ENCODE peak calls at places on chromosomes 16 and 17, in ten cellular contexts. K, W, S, V, T, D, X, E, N and L are unnamed samples.
A peak's percentile ranks its signal among the peaks of the same experiment; 100 is the strongest.

GRCh38 chr17:39665642-39666221 is 583 bp downstream of the TCAP start:
- DNase-seq in E (no peak), S (peak; percentile 23), X (peak; percentile 36), N (no peak), K (no peak), W (no peak), D (peak; percentile 62), T (no peak), V (no peak), L (no peak)

GRCh38 chr16:65154321-65154720 is 32.5 kb upstream of the CDH11 start:
- DNase-seq in N (no peak), E (no peak), X (no peak), D (no peak), T (no peak), V (no peak), K (peak; percentile 56), W (no peak), S (peak; percentile 6), L (no peak)

GRCh38 chr17:62968445-62968923 is 2.4 kb downstream of the TANC2 start:
- DNase-seq in N (peak; percentile 55), V (peak; percentile 40), W (no peak), S (peak; percentile 93), T (peak; percentile 93), X (peak; percentile 89), D (peak; percentile 93), E (peak; percentile 90), K (peak; percentile 78), L (peak; percentile 42)

GRCh38 chr16:29662729-29663019 is 373 bp upstream of the SPN start:
- DNase-seq in E (no peak), N (no peak), T (no peak), K (no peak), W (no peak), V (no peak), D (no peak), X (no peak), S (no peak), L (no peak)

GRCh38 chr16:27795992-27796614 is 246.2 kb downstream of the KATNIP start:
- DNase-seq in V (no peak), T (peak; percentile 45), S (peak; percentile 64), D (peak; percentile 28), K (no peak), N (peak; percentile 36), E (peak; percentile 11), X (peak; percentile 51), W (no peak), L (peak; percentile 28)

GRCh38 chr16:14963281-14964173 is 11.3 kb upstream of the PDXDC1 start:
- DNase-seq in K (no peak), X (no peak), D (no peak), N (no peak), T (no peak), S (no peak), W (no peak), V (no peak), E (no peak), L (no peak)

GRCh38 chr17:62652251-62653001 is 25.0 kb downstream of the MRC2 start:
- DNase-seq in X (peak; percentile 65), T (peak; percentile 64), D (no peak), N (peak; percentile 76), E (peak; percentile 85), V (no peak), K (no peak), S (peak; percentile 87), W (peak; percentile 89), L (peak; percentile 67)

GRCh38 chr17:27535975-27536374 is 79.7 kb downstream of the KSR1 start:
- DNase-seq in X (no peak), K (no peak), D (no peak), W (no peak), S (no peak), N (no peak), T (no peak), E (peak; percentile 37), V (no peak), L (peak; percentile 59)

GRCh38 chr17:34146440-34147043 is 108.5 kb upstream of the CCL2 start:
- DNase-seq in D (peak; percentile 61), E (no peak), X (peak; percentile 0), T (no peak), S (no peak), W (peak; percentile 80), V (no peak), K (no peak), N (no peak), L (peak; percentile 89)

GRCh38 chr17:35700157-35700556 is 31.3 kb upstream of the RASL10B start:
- DNase-seq in V (peak; percentile 15), K (no peak), W (no peak), T (peak; percentile 65), N (no peak), E (no peak), D (no peak), S (peak; percentile 24), X (no peak), L (no peak)

GRCh38 chr17:1905190-1905919 is 75.5 kb downstream of the RPA1 start:
- DNase-seq in W (no peak), D (no peak), T (no peak), V (no peak), E (no peak), N (no peak), S (peak; percentile 33), K (no peak), X (no peak), L (peak; percentile 9)

GRCh38 chr17:69669441-69670178 is 255.1 kb downstream of the MAP2K6 start:
- DNase-seq in V (no peak), E (no peak), X (no peak), W (no peak), D (no peak), K (no peak), N (no peak), T (peak; percentile 33), S (peak; percentile 46), L (no peak)

GRCh38 chr16:47970291-47970931 is 185.4 kb downstream of the ABCC12 start:
- DNase-seq in K (peak; percentile 18), D (peak; percentile 44), T (peak; percentile 48), X (peak; percentile 78), E (peak; percentile 25), S (peak; percentile 41), W (no peak), V (no peak), N (no peak), L (no peak)

GRCh38 chr16:72740346-72740745 is 307.6 kb downstream of the ZFHX3 start:
- DNase-seq in N (no peak), D (no peak), S (peak; percentile 20), K (no peak), T (no peak), X (no peak), W (no peak), E (peak; percentile 13), V (no peak), L (no peak)

GRCh38 chr17:83190601-83191387 is 111.4 kb downstream of the METRNL start:
- DNase-seq in T (no peak), K (no peak), N (no peak), D (no peak), W (peak; percentile 52), S (no peak), V (peak; percentile 11), E (no peak), X (no peak), L (peak; percentile 45)

DNA sequence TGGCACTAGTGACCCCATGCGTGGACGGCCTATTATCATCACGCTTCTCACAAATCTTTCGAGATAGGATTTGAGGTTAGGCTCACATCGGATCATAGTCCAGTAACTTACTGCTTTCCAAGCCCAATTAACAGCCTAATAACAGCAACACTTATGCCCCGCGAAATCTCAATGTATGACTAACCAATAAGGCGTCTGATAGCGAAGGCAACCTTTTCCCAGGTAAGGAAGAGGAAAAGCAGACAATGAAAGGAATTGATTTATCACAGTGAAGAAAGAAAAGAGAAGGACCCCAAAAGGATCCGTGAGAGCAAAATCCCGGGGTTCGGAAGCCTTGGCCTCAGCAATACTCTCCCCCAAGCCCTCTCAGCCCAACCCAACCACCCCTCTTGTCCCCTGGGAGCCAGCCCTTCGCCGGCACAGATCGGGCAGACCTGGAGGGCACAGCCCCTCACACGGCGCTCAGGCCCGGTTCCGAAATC is 567 bp downstream of the GPATCH8 start:
- DNase-seq in V (no peak), K (no peak), D (peak; percentile 18), N (no peak), T (peak; percentile 22), W (peak; percentile 84), X (peak; percentile 27), E (no peak), S (peak; percentile 38), L (no peak)
- TF ChIP-seq CTCF in V (no peak), K (no peak), D (peak; percentile 4), N (no peak), T (no peak), W (no peak), X (no peak), E (no peak), S (no peak), L (no peak)

DNA sequence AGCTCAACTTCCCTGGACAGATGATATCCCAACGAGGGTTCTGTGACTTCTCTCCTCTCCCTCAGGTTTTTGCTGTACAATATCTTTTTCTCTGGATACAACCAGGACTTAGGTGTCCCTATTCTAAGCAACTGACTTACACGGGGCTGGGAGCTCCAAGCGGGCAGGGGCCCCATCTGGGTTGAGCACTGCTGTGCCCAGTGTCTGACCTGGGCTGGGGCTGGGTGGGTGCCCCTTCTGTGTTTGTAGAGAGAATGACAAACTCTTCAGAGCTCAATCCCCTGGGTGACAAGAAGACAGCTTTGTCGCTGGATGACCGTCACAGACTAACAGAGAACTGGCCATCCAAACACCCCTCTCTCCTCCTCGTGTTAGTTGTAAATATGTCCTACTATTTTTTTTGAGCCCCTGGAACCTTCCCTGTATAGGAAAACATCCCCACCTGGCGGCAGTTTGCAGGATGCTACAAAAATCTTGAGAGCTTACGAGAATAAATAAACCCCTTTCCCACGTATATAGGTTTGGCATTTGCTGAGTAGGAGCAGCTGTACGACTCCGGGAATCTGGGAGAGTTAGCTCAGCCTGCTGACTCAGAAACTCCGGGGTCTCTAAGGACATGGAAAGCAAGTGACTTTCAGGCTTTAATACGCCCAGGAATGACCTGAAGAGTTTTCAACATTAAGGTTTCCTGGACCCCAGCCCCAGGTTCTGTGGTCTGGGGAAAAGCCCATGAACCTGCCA is 23.7 kb upstream of the RCVRN start:
- DNase-seq in N (no peak), V (peak; percentile 58), K (peak; percentile 58), W (no peak), X (peak; percentile 76), D (peak; percentile 90), S (peak; percentile 44), E (peak; percentile 76), T (peak; percentile 37), L (no peak)
- TF ChIP-seq CTCF in N (no peak), V (peak; percentile 47), K (peak; percentile 77), W (no peak), X (no peak), D (peak; percentile 97), S (peak; percentile 66), E (peak; percentile 65), T (peak; percentile 36), L (no peak)

GRCh38 chr17:43755389-43755875 is 3.2 kb downstream of the SOST start:
- DNase-seq in N (no peak), T (peak; percentile 23), W (no peak), D (no peak), K (no peak), E (no peak), S (peak; percentile 53), V (no peak), X (no peak), L (no peak)
- TF ChIP-seq CTCF in N (no peak), T (no peak), W (no peak), D (no peak), K (no peak), E (no peak), S (no peak), V (no peak), X (no peak), L (no peak)

DNA sequence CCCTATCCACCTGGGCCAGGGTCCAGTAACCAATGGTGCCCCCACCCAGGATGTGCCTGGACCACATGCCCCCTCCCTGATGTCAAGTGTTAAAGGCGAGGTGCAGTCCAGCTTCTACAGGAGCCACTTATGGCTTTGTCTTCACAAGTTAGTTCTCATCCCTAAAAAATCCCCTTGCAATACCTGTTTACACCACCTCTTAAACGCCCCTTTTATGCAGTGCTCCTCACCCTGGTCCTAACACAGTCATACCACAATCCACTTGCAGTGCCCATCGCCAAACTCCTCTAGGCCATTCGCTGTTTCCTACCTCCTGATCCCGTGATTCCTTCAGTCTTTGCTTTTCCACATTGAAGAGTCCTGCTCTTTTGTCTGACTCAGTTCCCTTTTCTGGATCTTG is 7.1 kb downstream of the GLYR1 start:
- DNase-seq in T (no peak), V (no peak), D (peak; percentile 10), S (no peak), X (no peak), E (no peak), N (no peak), K (no peak), W (no peak), L (no peak)
- TF ChIP-seq CTCF in T (no peak), V (no peak), D (no peak), S (no peak), X (no peak), E (no peak), N (no peak), K (no peak), W (no peak), L (no peak)